ENCODE peak calls at places on chromosome 5, in seven cellular contexts. One of them, this sample, is unnamed.

GRCh38 chr5:133921899-133922468 is 46.4 kb downstream of the C5orf15 start:
- DNase-seq in heart right ventricle: no peak
- DNase-seq in GM13977: no peak
- DNase-seq in NCI-H510A treated with DMSO at 0.1 percent for 48 hours: peak; percentile 8
- DNase-seq in HT-29: no peak
- DNase-seq in IMR-90: no peak
- DNase-seq in NCI-H1436 treated with DMSO at 0.1 percent for 48 hours: no peak
- DNase-seq in this sample: no peak

GRCh38 chr5:92017786-92018185 is 634.7 kb upstream of the ARRDC3 start:
- DNase-seq in heart right ventricle: no peak
- DNase-seq in GM13977: no peak
- DNase-seq in NCI-H510A treated with DMSO at 0.1 percent for 48 hours: no peak
- DNase-seq in HT-29: peak; percentile 20
- DNase-seq in IMR-90: peak; percentile 91
- DNase-seq in NCI-H1436 treated with DMSO at 0.1 percent for 48 hours: no peak
- DNase-seq in this sample: peak; percentile 0

GRCh38 chr5:58255970-58256369 is 203.9 kb downstream of the PLK2 start:
- DNase-seq in heart right ventricle: no peak
- DNase-seq in GM13977: no peak
- DNase-seq in NCI-H510A treated with DMSO at 0.1 percent for 48 hours: no peak
- DNase-seq in HT-29: no peak
- DNase-seq in IMR-90: no peak
- DNase-seq in NCI-H1436 treated with DMSO at 0.1 percent for 48 hours: no peak
- DNase-seq in this sample: peak; percentile 13

GRCh38 chr5:140112685-140113179 is 1.2 kb upstream of the PURA start:
- DNase-seq in heart right ventricle: no peak
- DNase-seq in GM13977: no peak
- DNase-seq in NCI-H510A treated with DMSO at 0.1 percent for 48 hours: no peak
- DNase-seq in HT-29: no peak
- DNase-seq in IMR-90: peak; percentile 34
- DNase-seq in NCI-H1436 treated with DMSO at 0.1 percent for 48 hours: no peak
- DNase-seq in this sample: no peak

GRCh38 chr5:150278916-150279315 is 10.7 kb downstream of the CAMK2A start:
- DNase-seq in heart right ventricle: no peak
- DNase-seq in GM13977: no peak
- DNase-seq in NCI-H510A treated with DMSO at 0.1 percent for 48 hours: no peak
- DNase-seq in HT-29: no peak
- DNase-seq in IMR-90: peak; percentile 90
- DNase-seq in NCI-H1436 treated with DMSO at 0.1 percent for 48 hours: no peak
- DNase-seq in this sample: no peak

GRCh38 chr5:178602752-178603151 is 12.6 kb upstream of the COL23A1 start:
- DNase-seq in heart right ventricle: no peak
- DNase-seq in GM13977: no peak
- DNase-seq in NCI-H510A treated with DMSO at 0.1 percent for 48 hours: no peak
- DNase-seq in HT-29: no peak
- DNase-seq in IMR-90: peak; percentile 72
- DNase-seq in NCI-H1436 treated with DMSO at 0.1 percent for 48 hours: no peak
- DNase-seq in this sample: no peak

GRCh38 chr5:78476795-78477194 is 116.4 kb downstream of the SCAMP1 start:
- DNase-seq in heart right ventricle: no peak
- DNase-seq in GM13977: no peak
- DNase-seq in NCI-H510A treated with DMSO at 0.1 percent for 48 hours: no peak
- DNase-seq in HT-29: no peak
- DNase-seq in IMR-90: no peak
- DNase-seq in NCI-H1436 treated with DMSO at 0.1 percent for 48 hours: no peak
- DNase-seq in this sample: no peak

GRCh38 chr5:190366-191035 is 794 bp upstream of the LRRC14B start:
- DNase-seq in heart right ventricle: no peak
- DNase-seq in GM13977: no peak
- DNase-seq in NCI-H510A treated with DMSO at 0.1 percent for 48 hours: no peak
- DNase-seq in HT-29: no peak
- DNase-seq in IMR-90: no peak
- DNase-seq in NCI-H1436 treated with DMSO at 0.1 percent for 48 hours: no peak
- DNase-seq in this sample: no peak

GRCh38 chr5:1477341-1477740 is 32.1 kb upstream of the SLC6A3 start:
- DNase-seq in heart right ventricle: peak; percentile 42
- DNase-seq in GM13977: no peak
- DNase-seq in NCI-H510A treated with DMSO at 0.1 percent for 48 hours: no peak
- DNase-seq in HT-29: no peak
- DNase-seq in IMR-90: peak; percentile 15
- DNase-seq in NCI-H1436 treated with DMSO at 0.1 percent for 48 hours: no peak
- DNase-seq in this sample: no peak

GRCh38 chr5:137470111-137470920 is 28.8 kb downstream of the SPOCK1 start:
- DNase-seq in heart right ventricle: no peak
- DNase-seq in GM13977: no peak
- DNase-seq in NCI-H510A treated with DMSO at 0.1 percent for 48 hours: no peak
- DNase-seq in HT-29: no peak
- DNase-seq in IMR-90: peak; percentile 94
- DNase-seq in NCI-H1436 treated with DMSO at 0.1 percent for 48 hours: no peak
- DNase-seq in this sample: no peak

GRCh38 chr5:135246923-135247795 is 151.9 kb downstream of the MACROH2A1 start:
- DNase-seq in heart right ventricle: no peak
- DNase-seq in GM13977: no peak
- DNase-seq in NCI-H510A treated with DMSO at 0.1 percent for 48 hours: peak; percentile 3
- DNase-seq in HT-29: no peak
- DNase-seq in IMR-90: peak; percentile 98
- DNase-seq in NCI-H1436 treated with DMSO at 0.1 percent for 48 hours: no peak
- DNase-seq in this sample: peak; percentile 71

GRCh38 chr5:4533457-4534105 is 606.5 kb upstream of the ADAMTS16 start:
- DNase-seq in heart right ventricle: no peak
- DNase-seq in GM13977: no peak
- DNase-seq in NCI-H510A treated with DMSO at 0.1 percent for 48 hours: no peak
- DNase-seq in HT-29: no peak
- DNase-seq in IMR-90: no peak
- DNase-seq in NCI-H1436 treated with DMSO at 0.1 percent for 48 hours: no peak
- DNase-seq in this sample: no peak